ENCODE peak calls at places on chromosomes 5 and 9, in six cellular contexts. One of them, this sample, is unnamed.

GRCh38 chr9:130276121-130276520 is 10.6 kb downstream of the HMCN2 start:
- DNase-seq in left ventricle myocardium inferior: no peak
- DNase-seq in fibroblast of mammary gland: peak
- DNase-seq in cardiac muscle cell: peak
- DNase-seq in RWPE2: no peak
- DNase-seq in AG04450: peak
- DNase-seq in this sample: peak

GRCh38 chr9:34185778-34186551 is 7.1 kb downstream of the UBAP1 start:
- DNase-seq in left ventricle myocardium inferior: no peak
- DNase-seq in fibroblast of mammary gland: peak
- DNase-seq in cardiac muscle cell: peak
- DNase-seq in RWPE2: no peak
- DNase-seq in AG04450: peak
- DNase-seq in this sample: peak

GRCh38 chr9:135144581-135145108 is 57.2 kb downstream of the OLFM1 start:
- DNase-seq in left ventricle myocardium inferior: no peak
- DNase-seq in fibroblast of mammary gland: no peak
- DNase-seq in cardiac muscle cell: no peak
- DNase-seq in RWPE2: no peak
- DNase-seq in AG04450: no peak
- DNase-seq in this sample: no peak

GRCh38 chr9:133514475-133515239 is 10.1 kb downstream of the MYMK start:
- DNase-seq in left ventricle myocardium inferior: peak
- DNase-seq in fibroblast of mammary gland: no peak
- DNase-seq in cardiac muscle cell: peak
- DNase-seq in RWPE2: no peak
- DNase-seq in AG04450: no peak
- DNase-seq in this sample: no peak

GRCh38 chr5:96661841-96662724 is at the start of gene CAST:
- DNase-seq in left ventricle myocardium inferior: peak
- DNase-seq in fibroblast of mammary gland: peak
- DNase-seq in cardiac muscle cell: peak
- DNase-seq in RWPE2: peak
- DNase-seq in AG04450: peak
- DNase-seq in this sample: peak

GRCh38 chr9:114003756-114004155 is 74.3 kb downstream of the AMBP start:
- DNase-seq in left ventricle myocardium inferior: no peak
- DNase-seq in fibroblast of mammary gland: no peak
- DNase-seq in cardiac muscle cell: peak
- DNase-seq in RWPE2: peak
- DNase-seq in AG04450: no peak
- DNase-seq in this sample: no peak

GRCh38 chr5:39696672-39697398 is 272.1 kb upstream of the DAB2 start:
- DNase-seq in left ventricle myocardium inferior: no peak
- DNase-seq in fibroblast of mammary gland: no peak
- DNase-seq in cardiac muscle cell: no peak
- DNase-seq in RWPE2: no peak
- DNase-seq in AG04450: no peak
- DNase-seq in this sample: no peak

GRCh38 chr9:90053027-90053426 is 448.2 kb downstream of the GADD45G start:
- DNase-seq in left ventricle myocardium inferior: no peak
- DNase-seq in fibroblast of mammary gland: no peak
- DNase-seq in cardiac muscle cell: no peak
- DNase-seq in RWPE2: no peak
- DNase-seq in AG04450: no peak
- DNase-seq in this sample: no peak

GRCh38 chr5:108193021-108193795 is 188.7 kb downstream of the FBXL17 start:
- DNase-seq in left ventricle myocardium inferior: no peak
- DNase-seq in fibroblast of mammary gland: peak
- DNase-seq in cardiac muscle cell: peak
- DNase-seq in RWPE2: no peak
- DNase-seq in AG04450: peak
- DNase-seq in this sample: peak

GRCh38 chr5:90981177-90981576 is 401.9 kb downstream of the ARRDC3 start:
- DNase-seq in left ventricle myocardium inferior: no peak
- DNase-seq in fibroblast of mammary gland: no peak
- DNase-seq in cardiac muscle cell: no peak
- DNase-seq in RWPE2: no peak
- DNase-seq in AG04450: no peak
- DNase-seq in this sample: no peak

GRCh38 chr5:69238760-69239251 is 4.1 kb downstream of the CDK7 start:
- DNase-seq in left ventricle myocardium inferior: no peak
- DNase-seq in fibroblast of mammary gland: peak
- DNase-seq in cardiac muscle cell: peak
- DNase-seq in RWPE2: peak
- DNase-seq in AG04450: peak
- DNase-seq in this sample: peak

GRCh38 chr9:129070670-129071525 is 10.0 kb upstream of the DOLPP1 start:
- DNase-seq in left ventricle myocardium inferior: no peak
- DNase-seq in fibroblast of mammary gland: no peak
- DNase-seq in cardiac muscle cell: no peak
- DNase-seq in RWPE2: no peak
- DNase-seq in AG04450: no peak
- DNase-seq in this sample: no peak

GRCh38 chr9:123927625-123928308 is 2.2 kb downstream of the DENND1A start:
- DNase-seq in left ventricle myocardium inferior: no peak
- DNase-seq in fibroblast of mammary gland: peak
- DNase-seq in cardiac muscle cell: peak
- DNase-seq in RWPE2: no peak
- DNase-seq in AG04450: no peak
- DNase-seq in this sample: peak

GRCh38 chr9:107216331-107216730 is 66.7 kb upstream of the RAD23B start:
- DNase-seq in left ventricle myocardium inferior: no peak
- DNase-seq in fibroblast of mammary gland: no peak
- DNase-seq in cardiac muscle cell: no peak
- DNase-seq in RWPE2: no peak
- DNase-seq in AG04450: no peak
- DNase-seq in this sample: no peak

GRCh38 chr5:65062684-65063083 is 294.0 kb downstream of the CWC27 start:
- DNase-seq in left ventricle myocardium inferior: no peak
- DNase-seq in fibroblast of mammary gland: peak
- DNase-seq in cardiac muscle cell: peak
- DNase-seq in RWPE2: no peak
- DNase-seq in AG04450: peak
- DNase-seq in this sample: peak

GRCh38 chr5:38551020-38552017 is 5.1 kb downstream of the LIFR start:
- DNase-seq in left ventricle myocardium inferior: no peak
- DNase-seq in fibroblast of mammary gland: peak
- DNase-seq in cardiac muscle cell: peak
- DNase-seq in RWPE2: no peak
- DNase-seq in AG04450: peak
- DNase-seq in this sample: no peak

GRCh38 chr5:168695436-168695835 is 116.3 kb upstream of the PANK3 start:
- DNase-seq in left ventricle myocardium inferior: no peak
- DNase-seq in fibroblast of mammary gland: no peak
- DNase-seq in cardiac muscle cell: no peak
- DNase-seq in RWPE2: no peak
- DNase-seq in AG04450: no peak
- DNase-seq in this sample: no peak

GRCh38 chr9:19495186-19496028 is 86.6 kb downstream of the ACER2 start:
- DNase-seq in left ventricle myocardium inferior: no peak
- DNase-seq in fibroblast of mammary gland: no peak
- DNase-seq in cardiac muscle cell: no peak
- DNase-seq in RWPE2: no peak
- DNase-seq in AG04450: no peak
- DNase-seq in this sample: no peak

DNA sequence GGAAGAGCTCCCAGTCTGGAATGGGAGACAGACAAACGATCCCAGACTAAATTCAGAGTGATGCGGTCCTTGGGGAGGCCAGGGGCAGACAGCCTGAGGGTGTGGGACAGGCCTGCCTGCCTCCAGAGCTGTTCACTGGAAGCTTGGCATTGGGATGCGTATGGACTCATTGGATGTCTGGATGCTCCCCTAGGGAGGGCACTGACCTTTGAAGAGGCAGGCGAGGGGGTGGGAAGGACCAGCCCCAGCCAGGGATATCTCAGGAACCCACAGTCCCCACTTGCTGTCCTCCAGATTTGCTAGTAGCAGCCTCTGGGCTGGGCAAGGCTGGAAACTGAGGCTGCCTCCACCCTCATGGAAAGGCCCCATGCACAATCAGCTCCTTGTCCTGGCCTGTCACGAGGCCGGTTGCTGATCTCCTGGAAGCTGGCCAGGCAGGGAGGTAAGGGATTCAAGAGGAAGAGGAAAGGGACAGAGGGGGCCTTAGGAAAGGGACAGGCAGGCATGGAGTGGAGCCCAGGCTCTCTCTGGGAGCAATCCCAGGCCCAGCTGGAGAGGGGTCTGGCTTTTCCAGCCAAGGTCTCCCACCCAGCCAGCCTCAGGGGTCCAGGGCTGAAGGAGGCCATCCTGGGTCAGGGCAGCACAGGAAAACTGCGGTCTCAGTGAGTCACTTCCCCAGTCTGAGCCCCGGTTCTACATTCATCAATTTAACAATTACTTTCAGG is 69.1 kb upstream of the GGTA1 start:
- DNase-seq in left ventricle myocardium inferior: peak
- DNase-seq in fibroblast of mammary gland: peak
- DNase-seq in cardiac muscle cell: peak
- DNase-seq in RWPE2: no peak
- DNase-seq in AG04450: no peak
- DNase-seq in this sample: no peak
- H3K4me3 ChIP-seq in left ventricle myocardium inferior: peak
- H3K4me3 ChIP-seq in fibroblast of mammary gland: no peak
- H3K4me3 ChIP-seq in cardiac muscle cell: no peak
- H3K4me3 ChIP-seq in RWPE2: no peak
- H3K4me3 ChIP-seq in AG04450: peak
- H3K4me3 ChIP-seq in this sample: no peak

DNA sequence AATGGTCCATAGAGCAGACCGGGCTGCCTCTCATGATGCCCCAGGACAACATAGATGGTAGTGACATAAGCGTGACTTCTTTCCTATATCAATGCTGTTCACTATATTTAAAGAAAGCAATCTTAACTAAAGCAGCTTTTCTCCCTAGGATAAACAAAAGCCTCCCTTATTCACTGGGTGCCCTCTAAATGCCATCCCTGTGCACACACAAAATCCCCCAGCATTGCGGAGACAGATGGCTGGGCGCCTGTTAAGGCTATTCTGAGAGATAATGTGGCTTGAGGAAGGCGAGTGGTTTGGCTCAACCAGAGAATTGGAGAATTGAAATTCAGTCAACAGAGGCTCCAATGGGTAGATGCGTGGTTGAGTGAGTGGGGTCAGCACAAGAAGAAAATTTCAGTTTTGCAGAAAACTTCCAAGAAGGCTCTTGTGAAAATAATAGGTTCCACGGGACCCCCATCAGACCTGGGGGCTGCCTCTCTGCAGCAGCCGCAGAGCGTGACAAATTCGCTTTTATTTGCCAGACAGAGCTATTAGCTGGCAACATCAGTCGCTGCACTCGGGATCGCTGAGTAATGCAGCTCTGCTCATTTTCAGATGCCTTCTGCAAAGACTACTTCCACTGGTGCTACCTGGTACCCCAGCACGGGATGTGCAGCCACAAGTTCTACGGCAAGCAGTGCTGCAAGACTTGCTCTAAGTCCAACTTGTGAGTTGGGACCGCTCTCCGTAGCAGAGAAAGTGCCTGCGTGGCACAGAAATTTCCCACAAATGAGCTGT is 103.9 kb upstream of the ICE1 start:
- DNase-seq in left ventricle myocardium inferior: no peak
- DNase-seq in fibroblast of mammary gland: no peak
- DNase-seq in cardiac muscle cell: no peak
- DNase-seq in RWPE2: no peak
- DNase-seq in AG04450: no peak
- DNase-seq in this sample: no peak
- H3K4me3 ChIP-seq in left ventricle myocardium inferior: no peak
- H3K4me3 ChIP-seq in fibroblast of mammary gland: no peak
- H3K4me3 ChIP-seq in cardiac muscle cell: no peak
- H3K4me3 ChIP-seq in RWPE2: no peak
- H3K4me3 ChIP-seq in AG04450: no peak
- H3K4me3 ChIP-seq in this sample: no peak

GRCh38 chr5:52725781-52726180 is 61.9 kb upstream of the ITGA1 start:
- DNase-seq in left ventricle myocardium inferior: peak
- DNase-seq in fibroblast of mammary gland: no peak
- DNase-seq in cardiac muscle cell: no peak
- DNase-seq in RWPE2: no peak
- DNase-seq in AG04450: no peak
- DNase-seq in this sample: no peak

GRCh38 chr5:52727001-52727400 is 60.7 kb upstream of the ITGA1 start:
- DNase-seq in left ventricle myocardium inferior: no peak
- DNase-seq in fibroblast of mammary gland: no peak
- DNase-seq in cardiac muscle cell: no peak
- DNase-seq in RWPE2: no peak
- DNase-seq in AG04450: no peak
- DNase-seq in this sample: no peak

GRCh38 chr5:52728201-52728600 is 59.5 kb upstream of the ITGA1 start:
- DNase-seq in left ventricle myocardium inferior: no peak
- DNase-seq in fibroblast of mammary gland: no peak
- DNase-seq in cardiac muscle cell: peak
- DNase-seq in RWPE2: no peak
- DNase-seq in AG04450: no peak
- DNase-seq in this sample: no peak

GRCh38 chr5:52728686-52729085 is 59.0 kb upstream of the ITGA1 start:
- DNase-seq in left ventricle myocardium inferior: no peak
- DNase-seq in fibroblast of mammary gland: no peak
- DNase-seq in cardiac muscle cell: no peak
- DNase-seq in RWPE2: no peak
- DNase-seq in AG04450: no peak
- DNase-seq in this sample: no peak

GRCh38 chr5:52727568-52727967 is 60.1 kb upstream of the ITGA1 start:
- DNase-seq in left ventricle myocardium inferior: peak
- DNase-seq in fibroblast of mammary gland: peak
- DNase-seq in cardiac muscle cell: peak
- DNase-seq in RWPE2: peak
- DNase-seq in AG04450: no peak
- DNase-seq in this sample: peak
- H3K4me3 ChIP-seq in left ventricle myocardium inferior: peak
- H3K4me3 ChIP-seq in fibroblast of mammary gland: no peak
- H3K4me3 ChIP-seq in cardiac muscle cell: no peak
- H3K4me3 ChIP-seq in RWPE2: no peak
- H3K4me3 ChIP-seq in AG04450: no peak
- H3K4me3 ChIP-seq in this sample: no peak

DNA sequence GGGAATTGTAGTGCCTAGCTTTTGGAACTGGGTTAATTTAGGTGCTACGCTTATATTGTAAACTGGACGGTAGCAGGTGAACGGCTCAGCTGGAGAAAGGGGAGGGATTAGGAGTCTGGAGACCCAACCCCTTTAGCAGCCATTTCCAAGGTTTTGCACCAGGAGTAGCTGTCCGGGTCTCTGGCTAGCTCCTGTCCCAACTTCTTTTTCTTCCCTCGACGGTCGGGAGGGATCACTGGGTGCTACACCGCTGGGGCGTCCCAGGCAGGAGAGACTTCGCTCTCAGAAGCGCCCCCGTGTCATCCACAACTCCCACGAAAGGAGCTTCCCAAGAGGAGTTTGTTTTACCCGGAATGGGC is 1640.9 kb upstream of the C9orf72 start:
- DNase-seq in left ventricle myocardium inferior: no peak
- DNase-seq in fibroblast of mammary gland: no peak
- DNase-seq in cardiac muscle cell: peak
- DNase-seq in RWPE2: no peak
- DNase-seq in AG04450: no peak
- DNase-seq in this sample: no peak
- H3K4me3 ChIP-seq in left ventricle myocardium inferior: no peak
- H3K4me3 ChIP-seq in fibroblast of mammary gland: no peak
- H3K4me3 ChIP-seq in cardiac muscle cell: peak
- H3K4me3 ChIP-seq in RWPE2: peak
- H3K4me3 ChIP-seq in AG04450: no peak
- H3K4me3 ChIP-seq in this sample: no peak